ENCODE peak calls at places on chromosomes 1 and 21, in six cellular contexts. I is M059J; J is ureter; Q is kidney glomerular epithelial cell; C is upper lobe of right lung; Y is activated gamma-delta T cell treated with anti-CD3 and anti-CD28 coated beads, Interleukin-2, amount 50 U/mL, for 16 hours. K is an unnamed sample.

GRCh38 chr1:38962560-38962959 is 20.9 kb upstream of the RHBDL2 start:
- DNase-seq in Q (no peak), J (no peak), Y (no peak), I (peak; percentile 60), C (no peak), K (peak; percentile 49)

GRCh38 chr1:167635233-167635648 is 5.2 kb downstream of the RCSD1 start:
- DNase-seq in Y (no peak), C (no peak), I (no peak), J (no peak), Q (no peak), K (no peak)

GRCh38 chr1:48687271-48688045 is 89.2 kb downstream of the BEND5 start:
- DNase-seq in Q (peak; percentile 73), C (no peak), I (no peak), J (no peak), Y (no peak), K (no peak)

GRCh38 chr1:51192213-51192843 is 43.7 kb upstream of the RNF11 start:
- DNase-seq in Q (peak; percentile 35), J (peak; percentile 70), I (peak; percentile 75), Y (peak; percentile 22), C (no peak), K (peak; percentile 43)

GRCh38 chr1:76957961-76958360 is 90.7 kb downstream of the ST6GALNAC5 start:
- DNase-seq in C (no peak), Y (no peak), Q (no peak), I (no peak), J (no peak), K (no peak)

GRCh38 chr1:3460653-3461237 is 6.3 kb downstream of the ARHGEF16 start:
- DNase-seq in I (peak; percentile 69), Y (no peak), J (no peak), Q (peak; percentile 42), C (no peak), K (no peak)

GRCh38 chr1:71881611-71882010 is 400.7 kb downstream of the NEGR1 start:
- DNase-seq in J (no peak), Y (no peak), I (peak; percentile 1), Q (no peak), C (no peak), K (peak; percentile 56)

GRCh38 chr1:110460253-110461220 is 9.6 kb downstream of the PROK1 start:
- DNase-seq in Q (peak; percentile 79), Y (peak; percentile 81), C (no peak), I (peak; percentile 76), J (peak; percentile 85), K (peak; percentile 66)

GRCh38 chr1:24191860-24192259 is 4.8 kb upstream of the IFNLR1 start:
- DNase-seq in C (no peak), Q (no peak), J (no peak), Y (peak; percentile 14), I (peak; percentile 86), K (peak; percentile 23)

GRCh38 chr1:202938287-202938925 is 11.4 kb upstream of the KLHL12 start:
- DNase-seq in Y (no peak), Q (no peak), J (no peak), C (no peak), I (no peak), K (no peak)

GRCh38 chr21:36835383-36835795 is 131.1 kb downstream of the HLCS start:
- DNase-seq in Y (no peak), J (no peak), I (peak; percentile 24), C (no peak), Q (no peak), K (no peak)

GRCh38 chr1:18738126-18738525 is 107.5 kb downstream of the PAX7 start:
- DNase-seq in Q (no peak), J (no peak), I (no peak), C (peak; percentile 35), Y (no peak), K (no peak)

GRCh38 chr1:6123083-6123482 is 57.0 kb downstream of the CHD5 start:
- DNase-seq in J (no peak), Y (no peak), Q (no peak), C (peak; percentile 48), I (no peak), K (no peak)

GRCh38 chr1:84847253-84848247 is 45.5 kb downstream of the LPAR3 start:
- DNase-seq in J (peak; percentile 89), C (peak; percentile 90), Q (peak; percentile 96), I (peak; percentile 100), Y (no peak), K (peak; percentile 13)

GRCh38 chr1:44924835-44925464 is 61.4 kb downstream of the EIF2B3 start:
- DNase-seq in Q (peak; percentile 31), I (peak; percentile 78), C (no peak), Y (no peak), J (no peak), K (peak; percentile 2)

GRCh38 chr1:224528900-224529299 is 87.2 kb upstream of the CNIH3 start:
- DNase-seq in Y (no peak), J (no peak), C (no peak), Q (peak; percentile 1), I (peak; percentile 96), K (no peak)

GRCh38 chr1:89844860-89845259 is 24.0 kb downstream of the LRRC8D start:
- DNase-seq in I (no peak), J (no peak), Y (no peak), Q (no peak), C (no peak), K (no peak)

GRCh38 chr1:9844106-9844505 is 20.3 kb upstream of the CLSTN1 start:
- DNase-seq in Y (no peak), Q (no peak), C (no peak), J (no peak), I (no peak), K (no peak)

GRCh38 chr1:83511327-83511726 is 487.6 kb downstream of the TTLL7 start:
- DNase-seq in I (peak; percentile 67), C (no peak), J (no peak), Y (no peak), Q (peak; percentile 3), K (no peak)

GRCh38 chr1:6490181-6491075 is 1.0 kb downstream of the PLEKHG5 start:
- DNase-seq in C (peak; percentile 86), I (peak; percentile 81), Y (no peak), Q (peak; percentile 17), J (peak; percentile 72), K (peak; percentile 30)

GRCh38 chr1:167126317-167126716 is 32.4 kb downstream of the STYXL2 start:
- DNase-seq in Y (no peak), Q (no peak), J (no peak), C (no peak), I (no peak), K (no peak)

GRCh38 chr1:226406401-226406881 is 1.5 kb downstream of the PARP1 start:
- DNase-seq in Q (peak; percentile 15), C (no peak), I (peak; percentile 67), Y (no peak), J (no peak), K (peak; percentile 43)

GRCh38 chr1:201468501-201468843 is 516 bp downstream of the PHLDA3 start:
- DNase-seq in Y (no peak), C (peak; percentile 73), J (no peak), I (peak; percentile 39), Q (no peak), K (peak; percentile 26)

GRCh38 chr1:107124705-107125104 is 16.1 kb upstream of the NTNG1 start:
- DNase-seq in J (no peak), C (no peak), Q (peak; percentile 9), Y (no peak), I (no peak), K (no peak)

GRCh38 chr1:202630541-202630940 is 79.7 kb downstream of the SYT2 start:
- DNase-seq in Q (no peak), I (no peak), J (no peak), C (no peak), Y (no peak), K (no peak)

GRCh38 chr1:10415211-10415930 is 14.9 kb upstream of the CENPS start:
- DNase-seq in Y (no peak), C (no peak), J (no peak), I (peak; percentile 24), Q (no peak), K (peak; percentile 97)

GRCh38 chr1:56787330-56787729 is 31.9 kb downstream of the FYB2 start:
- DNase-seq in J (no peak), Q (no peak), I (no peak), Y (no peak), C (no peak), K (no peak)

GRCh38 chr1:205782627-205783470 is 7.6 kb upstream of the RAB29 start:
- DNase-seq in J (no peak), Y (no peak), C (no peak), I (no peak), Q (no peak), K (no peak)

GRCh38 chr1:234926574-234927311 is 201.9 kb downstream of the TOMM20 start:
- DNase-seq in Y (no peak), I (no peak), C (no peak), J (peak; percentile 45), Q (no peak), K (no peak)